ENCODE peak calls at places on chromosomes 11 and 22, in seven cellular contexts. W is T-cell; C is Kasumi-1; G is HEK293T; X is H9; V is activated T-helper 9 cell treated with anti-CD3 and anti-CD28 coated beads, Interleukin-2, amount 50 U/mL, for 16 hours; I is EL. A is an unnamed sample.

GRCh38 chr22:28923826-28924732 is 40.7 kb downstream of the ZNRF3 start:
- DNase-seq in W (no peak), C (no peak), G (no peak), X (no peak), V (no peak), I (no peak), A (no peak)

GRCh38 chr22:37973271-37974170 is 10.8 kb downstream of the SOX10 start:
- DNase-seq in W (no peak), C (no peak), G (no peak), X (no peak), V (no peak), I (no peak), A (no peak)

GRCh38 chr11:59614277-59615131 is 1.1 kb downstream of the OSBP start:
- DNase-seq in W (no peak), C (no peak), G (peak), X (no peak), V (no peak), I (peak), A (no peak)

GRCh38 chr11:107018902-107019493 is 722 bp upstream of the GUCY1A2 start:
- DNase-seq in W (no peak), C (peak), G (peak), X (peak), V (no peak), I (peak), A (no peak)

GRCh38 chr22:44765571-44766285 is 13.4 kb downstream of the ARHGAP8 start:
- DNase-seq in W (no peak), C (no peak), G (no peak), X (no peak), V (no peak), I (no peak), A (no peak)

GRCh38 chr11:119062779-119063178 is 4.8 kb upstream of the VPS11 start:
- DNase-seq in W (no peak), C (no peak), G (no peak), X (no peak), V (no peak), I (peak), A (no peak)

GRCh38 chr11:64489831-64490441 is 101.1 kb upstream of the SLC22A12 start:
- DNase-seq in W (peak), C (peak), G (peak), X (peak), V (peak), I (peak), A (peak)

GRCh38 chr11:65792456-65792855 is 5.6 kb downstream of the OVOL1 start:
- DNase-seq in W (no peak), C (no peak), G (no peak), X (no peak), V (no peak), I (no peak), A (no peak)

GRCh38 chr11:1968454-1968995 is 21.4 kb downstream of the MRPL23 start:
- DNase-seq in W (no peak), C (no peak), G (no peak), X (no peak), V (no peak), I (no peak), A (no peak)

GRCh38 chr11:16098827-16099226 is 257.5 kb downstream of the SOX6 start:
- DNase-seq in W (no peak), C (no peak), G (no peak), X (no peak), V (no peak), I (no peak), A (no peak)

GRCh38 chr11:48052183-48053040 is 72.1 kb downstream of the PTPRJ start:
- DNase-seq in W (no peak), C (no peak), G (no peak), X (peak), V (no peak), I (peak), A (no peak)